ENCODE peak calls at places on chromosomes 3 and 15, in five cellular contexts. A is body of pancreas, V is coronary artery, O is lower lobe of right lung, P is heart left ventricle. L is an unnamed sample.

GRCh38 chr3:50617911-50618481 is 1.0 kb downstream of the MAPKAPK3 start:
- DNase-seq in A (no peak), V (no peak), O (no peak), P (no peak), L (no peak)

GRCh38 chr3:8853081-8853480 is 83.7 kb upstream of the OXTR start:
- DNase-seq in A (no peak), V (no peak), O (no peak), P (no peak), L (no peak)

GRCh38 chr15:89654847-89655805 is at the start of gene KIF7:
- DNase-seq in A (peak), V (no peak), O (no peak), P (no peak), L (no peak)

GRCh38 chr15:94815110-94815726 is 583.9 kb downstream of the MCTP2 start:
- DNase-seq in A (no peak), V (no peak), O (no peak), P (no peak), L (no peak)

GRCh38 chr3:187802203-187802927 is 57.1 kb upstream of the BCL6 start:
- DNase-seq in A (no peak), V (no peak), O (no peak), P (no peak), L (no peak)

GRCh38 chr3:64440498-64440897 is 215.2 kb upstream of the PRICKLE2 start:
- DNase-seq in A (peak), V (no peak), O (no peak), P (no peak), L (peak)

GRCh38 chr15:41853191-41853590 is 14.5 kb downstream of the PLA2G4B start:
- DNase-seq in A (no peak), V (no peak), O (no peak), P (no peak), L (no peak)

GRCh38 chr15:45921376-45921775 is 286.5 kb downstream of the SQOR start:
- DNase-seq in A (peak), V (no peak), O (no peak), P (no peak), L (no peak)

GRCh38 chr3:52367891-52368880 is 52.1 kb downstream of the DNAH1 start:
- DNase-seq in A (no peak), V (no peak), O (no peak), P (no peak), L (no peak)

GRCh38 chr15:72179950-72180581 is 17.5 kb downstream of the GRAMD2A start:
- DNase-seq in A (no peak), V (no peak), O (no peak), P (no peak), L (no peak)

GRCh38 chr3:194147679-194148078 is 11.7 kb downstream of the HES1 start:
- DNase-seq in A (no peak), V (no peak), O (no peak), P (no peak), L (no peak)

GRCh38 chr3:187327827-187328226 is 36.3 kb upstream of the MASP1 start:
- DNase-seq in A (no peak), V (no peak), O (no peak), P (no peak), L (no peak)

GRCh38 chr3:120168611-120169010 is 74.4 kb upstream of the GSK3B start:
- DNase-seq in A (no peak), V (no peak), O (no peak), P (no peak), L (no peak)

GRCh38 chr3:54771050-54771449 is 156.8 kb downstream of the LRTM1 start:
- DNase-seq in A (no peak), V (no peak), O (no peak), P (no peak), L (no peak)

GRCh38 chr3:119580148-119580760 is 962 bp downstream of the ADPRH start:
- DNase-seq in A (peak), V (no peak), O (peak), P (peak), L (no peak)

GRCh38 chr3:194330579-194330978 is 20.5 kb downstream of the CPN2 start:
- DNase-seq in A (peak), V (no peak), O (peak), P (peak), L (peak)

GRCh38 chr3:4302747-4303146 is 422 bp upstream of the SETMAR start:
- DNase-seq in A (no peak), V (no peak), O (no peak), P (no peak), L (no peak)

GRCh38 chr3:192060160-192060783 is 599.3 kb downstream of the PYDC2 start:
- DNase-seq in A (no peak), V (no peak), O (no peak), P (no peak), L (no peak)

GRCh38 chr3:186930143-186930638 is at the start of gene ST6GAL1:
- DNase-seq in A (peak), V (peak), O (peak), P (peak), L (no peak)

GRCh38 chr3:126554560-126555525 is 3.9 kb downstream of the C3orf22 start:
- DNase-seq in A (no peak), V (peak), O (peak), P (no peak), L (no peak)

GRCh38 chr3:126100688-126101301 is 16.9 kb upstream of the SLC41A3 start:
- DNase-seq in A (no peak), V (peak), O (no peak), P (no peak), L (peak)

GRCh38 chr15:91855684-91856553 is 2.4 kb downstream of the SLCO3A1 start:
- DNase-seq in A (peak), V (no peak), O (peak), P (no peak), L (no peak)

GRCh38 chr15:45634442-45635190 is at the start of gene SQOR:
- DNase-seq in A (peak), V (peak), O (peak), P (peak), L (no peak)

GRCh38 chr3:3998140-3998977 is 199.1 kb downstream of the LRRN1 start:
- DNase-seq in A (peak), V (no peak), O (no peak), P (no peak), L (no peak)

GRCh38 chr15:45759910-45760309 is 125.1 kb downstream of the SQOR start:
- DNase-seq in A (no peak), V (no peak), O (no peak), P (no peak), L (no peak)

GRCh38 chr3:126082334-126083137 is 1.4 kb downstream of the SLC41A3 start:
- DNase-seq in A (no peak), V (no peak), O (no peak), P (no peak), L (no peak)

GRCh38 chr3:182533394-182533793 is 259.9 kb upstream of the ATP11B start:
- DNase-seq in A (no peak), V (no peak), O (no peak), P (no peak), L (no peak)

GRCh38 chr15:22780267-22780666 is 6.2 kb upstream of the NIPA1 start:
- DNase-seq in A (no peak), V (no peak), O (no peak), P (no peak), L (no peak)

GRCh38 chr3:173841334-173841733 is 443.8 kb downstream of the NLGN1 start:
- DNase-seq in A (no peak), V (no peak), O (no peak), P (no peak), L (no peak)

GRCh38 chr3:24680214-24680967 is 185.7 kb upstream of the THRB start:
- DNase-seq in A (peak), V (no peak), O (peak), P (peak), L (no peak)

GRCh38 chr15:25810154-25810553 is 53.0 kb downstream of the ATP10A start:
- DNase-seq in A (no peak), V (no peak), O (no peak), P (no peak), L (no peak)

GRCh38 chr3:151372063-151372820 is 12.3 kb downstream of the P2RY12 start:
- DNase-seq in A (no peak), V (no peak), O (no peak), P (no peak), L (no peak)

GRCh38 chr3:196650740-196651311 is 11.3 kb downstream of the NRROS start:
- DNase-seq in A (no peak), V (no peak), O (no peak), P (no peak), L (peak)

GRCh38 chr15:31584195-31584594 is 257.6 kb downstream of the KLF13 start:
- DNase-seq in A (no peak), V (no peak), O (no peak), P (no peak), L (no peak)

GRCh38 chr3:127568604-127569003 is 21.9 kb downstream of the TPRA1 start:
- DNase-seq in A (no peak), V (no peak), O (no peak), P (no peak), L (no peak)

GRCh38 chr3:11170052-11170770 is 15.9 kb downstream of the HRH1 start:
- DNase-seq in A (no peak), V (no peak), O (no peak), P (no peak), L (no peak)

GRCh38 chr3:127121221-127121647 is 71.7 kb upstream of the PRR23E start:
- DNase-seq in A (no peak), V (peak), O (no peak), P (no peak), L (no peak)

DNA sequence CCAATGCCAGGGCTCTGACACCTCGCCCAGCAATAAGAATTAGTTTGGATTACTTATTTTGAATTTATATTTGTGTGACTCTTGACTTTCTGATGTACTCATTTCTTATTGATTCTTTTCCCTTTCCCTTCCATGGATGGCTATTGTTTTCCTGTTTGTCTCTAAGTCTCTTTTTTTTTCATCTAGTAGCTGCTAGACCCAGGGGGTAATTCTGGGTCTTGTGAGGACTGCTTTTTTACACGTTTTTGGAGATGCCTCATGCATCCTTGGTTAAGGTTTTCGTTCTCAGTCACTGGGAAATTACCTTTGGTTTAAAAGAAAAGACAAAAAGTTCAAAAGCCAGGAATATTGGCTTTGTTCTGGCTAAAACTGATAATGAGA is 70.2 kb upstream of the STRIT1 start:
- DNase-seq in A (no peak), V (no peak), O (no peak), P (no peak), L (no peak)
- H3K4me3 ChIP-seq in A (no peak), V (no peak), O (no peak), P (no peak), L (no peak)

GRCh38 chr3:13495351-13495813 is 15.3 kb downstream of the HDAC11 start:
- DNase-seq in A (no peak), V (no peak), O (peak), P (no peak), L (no peak)

GRCh38 chr3:13498354-13499060 is 18.4 kb downstream of the HDAC11 start:
- DNase-seq in A (no peak), V (no peak), O (peak), P (no peak), L (no peak)

GRCh38 chr3:13495921-13496723 is 16.0 kb downstream of the HDAC11 start:
- DNase-seq in A (peak), V (no peak), O (peak), P (peak), L (peak)

GRCh38 chr3:13496879-13497278 is 16.8 kb downstream of the HDAC11 start:
- DNase-seq in A (no peak), V (no peak), O (no peak), P (no peak), L (no peak)

GRCh38 chr3:13497386-13497785 is 17.3 kb downstream of the HDAC11 start:
- DNase-seq in A (no peak), V (no peak), O (no peak), P (no peak), L (no peak)
- TF ChIP-seq CTCF in A (no peak), V (no peak), O (no peak), P (no peak), L (no peak)

GRCh38 chr15:55319537-55320325 is 709 bp downstream of the PIGB start:
- DNase-seq in A (peak), V (no peak), O (no peak), P (no peak), L (no peak)

GRCh38 chr15:55320963-55321362 is 1.9 kb downstream of the PIGB start:
- DNase-seq in A (no peak), V (no peak), O (no peak), P (no peak), L (no peak)

GRCh38 chr15:55318588-55319494 is at the start of the genes PIGB and PIGBOS1:
- DNase-seq in A (peak), V (peak), O (peak), P (peak), L (peak)

GRCh38 chr15:55327392-55327791 is 8.4 kb downstream of the PIGB start:
- DNase-seq in A (no peak), V (no peak), O (no peak), P (no peak), L (no peak)

GRCh38 chr15:55322452-55322851 is 3.4 kb downstream of the PIGB start:
- DNase-seq in A (no peak), V (no peak), O (no peak), P (no peak), L (no peak)
- H3K4me3 ChIP-seq in A (no peak), V (no peak), O (no peak), P (no peak), L (no peak)

GRCh38 chr3:171704814-171705213 is 105.5 kb downstream of the PLD1 start:
- DNase-seq in A (no peak), V (no peak), O (no peak), P (no peak), L (no peak)

GRCh38 chr3:171700653-171701052 is 109.6 kb downstream of the PLD1 start:
- DNase-seq in A (no peak), V (no peak), O (no peak), P (no peak), L (no peak)

GRCh38 chr3:171700157-171700556 is 110.1 kb downstream of the PLD1 start:
- DNase-seq in A (no peak), V (no peak), O (no peak), P (no peak), L (no peak)

GRCh38 chr3:171703144-171703543 is 107.1 kb downstream of the PLD1 start:
- DNase-seq in A (no peak), V (no peak), O (no peak), P (no peak), L (no peak)

DNA sequence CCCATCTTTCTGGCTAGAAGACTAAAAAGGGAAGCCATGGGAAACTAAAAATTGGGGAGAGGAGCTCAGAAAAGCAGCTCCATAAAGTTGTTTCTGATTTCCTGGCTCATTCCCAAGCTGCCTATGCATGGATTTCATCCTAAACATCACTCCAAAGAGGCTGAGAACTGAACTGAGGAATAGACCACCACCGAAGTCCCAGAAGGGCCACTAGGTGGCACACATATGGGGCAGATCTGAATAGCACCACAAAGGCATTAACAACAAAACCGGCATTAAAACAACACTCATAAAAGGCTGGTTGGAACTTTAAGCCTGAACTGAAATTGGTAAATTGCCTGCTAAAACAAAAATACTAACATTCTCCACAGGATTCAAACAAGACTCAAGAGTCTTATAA is 106.3 kb downstream of the PLD1 start:
- DNase-seq in A (peak), V (no peak), O (no peak), P (no peak), L (peak)
- TF ChIP-seq CTCF in A (peak), V (no peak), O (peak), P (peak), L (peak)

L was measured in AG09309.